ENCODE peak calls at places on chromosomes 4 and X, in nine cellular contexts. C is epithelial cell of prostate; A is GM23248; J is Calu3; R is fibroblast of the conjunctiva; Q is suprapubic skin; Z is substantia nigra; S is stimulated activated CD4-positive, alpha-beta T cell treated with anti-CD3 and anti-CD28 coated beads, Interleukin-2, amount 100 ng/mL, for 24 hours; I is GM12878. K is an unnamed sample.

GRCh38 chr4:4591071-4591470 is 49.2 kb upstream of the STX18 start:
- DNase-seq in Q (no peak), J (no peak), A (peak), C (no peak), S (no peak), Z (no peak), I (no peak), R (no peak), K (no peak)

GRCh38 chrX:130110379-130111219 is at the start of gene ELF4:
- DNase-seq in J (peak), C (no peak), Z (peak), Q (no peak), A (peak), I (no peak), S (peak), R (no peak), K (peak)

GRCh38 chr4:78622253-78622979 is 70.8 kb downstream of the ANXA3 start:
- DNase-seq in J (no peak), C (no peak), Z (no peak), Q (no peak), A (peak), I (no peak), R (peak), S (no peak), K (peak)

GRCh38 chrX:48761674-48762471 is at the start of gene GLOD5:
- DNase-seq in S (peak), Z (no peak), A (no peak), C (peak), R (no peak), Q (no peak), I (no peak), J (peak), K (peak)

GRCh38 chrX:24231169-24231568 is 81.6 kb downstream of the ZFX start:
- DNase-seq in C (peak), Z (no peak), I (no peak), A (peak), J (no peak), Q (no peak), R (peak), S (no peak), K (peak)

GRCh38 chrX:149392896-149393295 is 112.2 kb downstream of the IDS start:
- DNase-seq in S (no peak), J (no peak), Q (no peak), R (no peak), I (no peak), C (peak), A (no peak), Z (no peak), K (peak)

GRCh38 chrX:67207912-67208311 is 335.9 kb upstream of the AR start:
- DNase-seq in S (no peak), J (no peak), C (no peak), A (no peak), Z (no peak), I (no peak), R (no peak), Q (no peak), K (no peak)

GRCh38 chrX:152817082-152817744 is 13.3 kb downstream of the CETN2 start:
- DNase-seq in Z (peak), I (no peak), S (peak), R (peak), J (peak), C (no peak), A (peak), Q (no peak), K (peak)

GRCh38 chr4:166312166-166312565 is 439.1 kb downstream of the TLL1 start:
- DNase-seq in R (no peak), J (no peak), I (no peak), S (no peak), Z (no peak), C (no peak), A (no peak), Q (no peak), K (no peak)

GRCh38 chrX:68909945-68910344 is 81.1 kb downstream of the EFNB1 start:
- DNase-seq in I (no peak), R (no peak), Z (no peak), C (no peak), S (no peak), A (no peak), J (no peak), Q (no peak), K (no peak)

GRCh38 chr4:7213802-7214201 is 21.5 kb downstream of the SORCS2 start:
- DNase-seq in J (no peak), Q (no peak), S (no peak), Z (no peak), R (no peak), I (no peak), C (no peak), A (no peak), K (no peak)

GRCh38 chr4:119638359-119638758 is 9.8 kb upstream of the PDE5A start:
- DNase-seq in Q (no peak), R (no peak), S (no peak), Z (no peak), J (no peak), I (no peak), C (no peak), A (no peak), K (no peak)

GRCh38 chrX:31845003-31845402 is 773.2 kb upstream of the FTHL17 start:
- DNase-seq in Q (no peak), R (no peak), J (no peak), A (no peak), I (no peak), S (no peak), C (no peak), Z (no peak), K (no peak)

GRCh38 chr4:158998624-158999023 is 104.3 kb upstream of the RAPGEF2 start:
- DNase-seq in C (peak), I (no peak), J (no peak), A (peak), Z (no peak), R (no peak), Q (no peak), S (no peak), K (peak)

GRCh38 chr4:53863163-53863562 is 201.2 kb downstream of the CHIC2 start:
- DNase-seq in I (no peak), Q (no peak), J (no peak), R (peak), A (peak), Z (no peak), S (no peak), C (no peak), K (peak)

GRCh38 chr4:184833046-184833838 is 7.5 kb upstream of the ACSL1 start:
- DNase-seq in A (no peak), Q (no peak), C (no peak), J (no peak), S (no peak), I (no peak), R (no peak), Z (no peak), K (no peak)

GRCh38 chr4:132383571-132384199 is 765.4 kb upstream of the PCDH10 start:
- DNase-seq in Q (no peak), Z (no peak), S (no peak), I (no peak), J (no peak), A (no peak), C (no peak), R (no peak), K (peak)

GRCh38 chr4:26076000-26076587 is 162.1 kb downstream of the SMIM20 start:
- DNase-seq in Z (no peak), A (peak), J (no peak), Q (no peak), C (no peak), I (peak), R (no peak), S (peak), K (peak)

K was measured in mesenchymal stem cell.